ENCODE peak calls at places on chromosomes 6 and 20, in ten cellular contexts. E is islet precursor cell, H is dorsolateral prefrontal cortex, L is cardiac muscle cell, G is cerebellum, B is prostate gland, U is T-helper 1 cell, F is MCF 10A, A is posterior vena cava, I is OCI-LY7. Y is an unnamed sample.

GRCh38 chr6:160129886-160130615 is 8.4 kb downstream of the SLC22A1 start:
- DNase-seq in H (no peak), A (no peak), G (no peak), L (no peak), I (no peak), F (no peak), E (no peak), U (no peak), B (no peak), Y (no peak)

GRCh38 chr20:45983279-45983743 is 11.3 kb upstream of the ZNF335 start:
- DNase-seq in A (peak), E (peak), F (no peak), I (no peak), H (no peak), G (no peak), B (no peak), U (no peak), L (no peak), Y (no peak)

GRCh38 chr6:167825759-167826229 is 917 bp upstream of the AFDN start:
- DNase-seq in F (peak), U (peak), L (peak), H (peak), E (peak), G (peak), B (peak), I (no peak), A (peak), Y (no peak)

GRCh38 chr20:47468290-47469050 is 33.2 kb upstream of the NCOA3 start:
- DNase-seq in U (no peak), B (no peak), L (no peak), F (no peak), H (no peak), E (no peak), G (no peak), A (peak), I (peak), Y (no peak)

GRCh38 chr6:167949121-167949684 is 48.3 kb upstream of the KIF25 start:
- DNase-seq in F (no peak), H (no peak), L (no peak), G (no peak), I (no peak), U (no peak), E (no peak), A (no peak), B (no peak), Y (no peak)

GRCh38 chr6:36928547-36928918 is 26.0 kb upstream of the PI16 start:
- DNase-seq in E (no peak), G (no peak), B (no peak), H (no peak), L (no peak), I (no peak), A (no peak), U (no peak), F (no peak), Y (no peak)

GRCh38 chr6:12955996-12956395 is 239.4 kb downstream of the PHACTR1 start:
- DNase-seq in B (no peak), H (no peak), L (peak), I (no peak), A (no peak), G (no peak), U (no peak), E (no peak), F (no peak), Y (no peak)

GRCh38 chr6:89082439-89082838 is 1.9 kb downstream of the PNRC1 start:
- DNase-seq in E (no peak), F (peak), L (no peak), I (peak), U (no peak), A (no peak), G (no peak), H (no peak), B (peak), Y (no peak)

GRCh38 chr6:98832282-98833100 is 1.9 kb upstream of the POU3F2 start:
- DNase-seq in F (no peak), B (no peak), I (no peak), U (no peak), E (peak), A (peak), H (peak), G (no peak), L (peak), Y (no peak)

GRCh38 chr6:7559651-7560385 is 18.3 kb downstream of the DSP start:
- DNase-seq in G (no peak), A (no peak), L (no peak), U (no peak), B (peak), I (no peak), H (no peak), F (peak), E (no peak), Y (no peak)

GRCh38 chr6:15089569-15090144 is 156.2 kb upstream of the JARID2 start:
- DNase-seq in A (no peak), B (peak), I (no peak), H (no peak), L (no peak), E (no peak), F (no peak), G (no peak), U (no peak), Y (peak)

Y was measured in SIG-M5.